ENCODE peak calls at places on chromosomes 11 and 22, in nine cellular contexts. S is CD8-positive, alpha-beta T cell; P is right cardiac atrium; H is esophagus squamous epithelium; K is GM23248; B is hepatocyte; X is ovary; G is CD8-positive, alpha-beta memory T cell; N is iPS DF 6.9. W is an unnamed sample. For H3K4me1, the result is how much of the 10 kb centered on the place peaks cover.

GRCh38 chr11:96219981-96220623 is 122.9 kb downstream of the MAML2 start:
- DNase-seq in P (peak), G (no peak), H (no peak), S (no peak), X (no peak), K (peak), N (no peak), B (no peak), W (no peak)

GRCh38 chr22:45648320-45649070 is 23.1 kb upstream of the ATXN10 start:
- DNase-seq in K (no peak), B (no peak), S (no peak), N (no peak), H (no peak), P (peak), G (no peak), X (no peak), W (no peak)

GRCh38 chr22:23061471-23062280 is 8.6 kb upstream of the GNAZ start:
- DNase-seq in G (no peak), H (no peak), X (peak), S (no peak), B (no peak), P (no peak), N (no peak), K (no peak), W (no peak)

GRCh38 chr11:66842501-66842895 is 743 bp upstream of the RCE1 start:
- DNase-seq in H (no peak), S (no peak), G (no peak), B (no peak), X (no peak), N (no peak), P (no peak), K (no peak), W (no peak)

GRCh38 chr22:48559647-48560388 is 1267.9 kb downstream of the BRD1 start:
- DNase-seq in H (no peak), K (no peak), G (no peak), N (no peak), X (no peak), B (no peak), P (peak), S (no peak), W (no peak)

GRCh38 chr11:15770798-15771414 is 585.4 kb downstream of the SOX6 start:
- DNase-seq in K (peak), H (no peak), X (peak), G (no peak), N (peak), S (peak), P (peak), B (peak), W (peak)

GRCh38 chr22:44676441-44677298 is 25.3 kb upstream of the PRR5 start:
- DNase-seq in P (peak), B (peak), H (no peak), X (no peak), G (no peak), S (no peak), N (no peak), K (peak), W (peak)

GRCh38 chr11:41039592-41039991 is 419.9 kb downstream of the LRRC4C start:
- DNase-seq in P (no peak), X (no peak), K (no peak), S (no peak), B (no peak), N (no peak), G (no peak), H (no peak), W (no peak)

GRCh38 chr11:75240381-75241035 is at the start of gene TPBGL:
- DNase-seq in K (peak), X (peak), B (peak), S (no peak), P (peak), G (no peak), H (no peak), N (no peak), W (no peak)

GRCh38 chr22:24001314-24001713 is 3.9 kb downstream of the GSTT4 start:
- DNase-seq in S (no peak), P (no peak), K (no peak), N (no peak), X (no peak), G (no peak), B (no peak), H (no peak), W (no peak)

GRCh38 chr11:30586251-30587144 is at the start of gene MPPED2:
- DNase-seq in H (no peak), G (no peak), N (no peak), S (no peak), X (peak), P (peak), K (peak), B (peak), W (peak)

GRCh38 chr22:23213031-23213555 is 32.8 kb downstream of the BCR start:
- DNase-seq in G (no peak), B (no peak), S (no peak), H (no peak), N (no peak), P (no peak), K (no peak), X (peak), W (no peak)

GRCh38 chr11:122181893-122182292 is 65.9 kb upstream of the BLID start:
- DNase-seq in S (no peak), P (no peak), N (no peak), X (no peak), B (no peak), K (peak), G (no peak), H (no peak), W (no peak)
- H3K4me1 ChIP-seq in S (under half), P (under half), N (under half), X (under half), B (under half), K (half or more), G (under half), H (under half), W (under half)

GRCh38 chr22:39943366-39943765 is 16.8 kb upstream of the TMA7B start:
- DNase-seq in N (no peak), P (no peak), S (no peak), K (no peak), B (no peak), H (no peak), X (no peak), G (no peak), W (no peak)

GRCh38 chr22:39940757-39941305 is 19.4 kb upstream of the TMA7B start:
- DNase-seq in P (no peak), N (no peak), B (no peak), X (no peak), S (no peak), K (no peak), G (no peak), H (no peak), W (no peak)

GRCh38 chr22:39941661-39942060 is 18.5 kb upstream of the TMA7B start:
- DNase-seq in G (no peak), S (no peak), K (no peak), N (no peak), H (no peak), X (no peak), P (no peak), B (no peak), W (no peak)

GRCh38 chr22:39943941-39944624 is 16.1 kb upstream of the TMA7B start:
- DNase-seq in X (no peak), H (no peak), N (no peak), K (no peak), B (no peak), P (no peak), G (no peak), S (no peak), W (no peak)

DNA sequence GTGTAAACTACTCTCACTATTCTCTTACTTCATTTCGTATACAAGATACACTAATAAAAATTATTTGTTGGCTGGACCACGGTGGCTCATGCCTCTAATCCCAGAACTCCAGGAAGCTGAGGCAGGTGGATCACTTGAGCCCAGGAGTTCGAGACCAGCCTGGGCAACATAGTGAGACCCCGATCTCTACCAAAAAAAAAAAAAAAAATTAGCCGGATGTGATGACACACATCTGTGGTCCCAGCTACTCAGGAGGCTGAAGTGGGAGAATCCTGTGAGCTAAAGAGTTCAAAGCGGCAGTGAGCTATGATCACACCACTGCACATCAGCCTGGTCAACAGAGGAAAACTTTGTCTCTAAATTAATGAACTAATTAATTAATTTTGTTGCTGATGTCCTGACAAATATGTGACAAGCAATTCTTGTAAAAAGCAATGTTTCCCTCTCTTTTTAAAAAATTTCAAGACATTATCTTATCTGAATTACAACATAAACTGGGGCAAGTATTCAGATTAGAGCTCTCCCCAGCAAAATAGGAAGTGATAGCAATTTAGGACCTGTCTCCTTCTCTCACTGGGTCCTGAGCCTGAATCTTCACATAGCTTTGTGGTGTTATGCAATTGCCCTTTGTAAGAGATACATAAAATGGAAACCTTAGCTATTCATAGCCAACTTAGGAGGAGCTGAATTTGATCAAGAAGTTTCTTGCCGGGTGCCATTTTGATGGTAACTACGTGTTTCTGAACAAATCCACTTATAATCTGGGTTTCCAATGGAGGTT is 17.6 kb upstream of the TMA7B start:
- DNase-seq in H (no peak), S (no peak), P (no peak), B (no peak), X (no peak), K (no peak), N (no peak), G (no peak), W (no peak)
- H3K4me1 ChIP-seq in H (under half), S (half or more), P (under half), B (under half), X (under half), K (under half), N (under half), G (half or more), W (under half)

GRCh38 chr11:73177380-73178091 is 35.4 kb upstream of the FCHSD2 start:
- DNase-seq in X (peak), N (no peak), H (no peak), S (no peak), B (no peak), K (peak), G (no peak), P (peak), W (no peak)
- H3K4me1 ChIP-seq in X (under half), N (under half), H (under half), S (under half), B (under half), K (under half), G (under half), P (under half), W (under half)

GRCh38 chr11:7905549-7905948 is 25.5 kb downstream of the OR10A6 start:
- DNase-seq in N (no peak), G (no peak), X (no peak), P (no peak), S (no peak), B (no peak), H (no peak), K (peak), W (no peak)
- H3K4me1 ChIP-seq in N (under half), G (under half), X (under half), P (under half), S (under half), B (under half), H (under half), K (half or more), W (under half)

GRCh38 chr22:37561209-37562048 is 1.1 kb downstream of the CDC42EP1 start:
- DNase-seq in G (peak), S (peak), B (peak), P (peak), N (no peak), K (peak), X (peak), H (peak), W (peak)

GRCh38 chr22:37562049-37562784 is 1.9 kb downstream of the CDC42EP1 start:
- DNase-seq in N (no peak), H (no peak), G (no peak), S (no peak), B (no peak), P (no peak), K (no peak), X (no peak), W (no peak)

GRCh38 chr22:37559521-37559900 is 769 bp upstream of the CDC42EP1 start:
- DNase-seq in X (peak), H (no peak), G (no peak), P (no peak), B (no peak), N (no peak), S (no peak), K (no peak), W (no peak)

GRCh38 chr22:37559901-37560681 is at the start of gene CDC42EP1:
- DNase-seq in X (peak), N (no peak), G (no peak), S (no peak), K (peak), B (peak), P (peak), H (no peak), W (peak)

DNA sequence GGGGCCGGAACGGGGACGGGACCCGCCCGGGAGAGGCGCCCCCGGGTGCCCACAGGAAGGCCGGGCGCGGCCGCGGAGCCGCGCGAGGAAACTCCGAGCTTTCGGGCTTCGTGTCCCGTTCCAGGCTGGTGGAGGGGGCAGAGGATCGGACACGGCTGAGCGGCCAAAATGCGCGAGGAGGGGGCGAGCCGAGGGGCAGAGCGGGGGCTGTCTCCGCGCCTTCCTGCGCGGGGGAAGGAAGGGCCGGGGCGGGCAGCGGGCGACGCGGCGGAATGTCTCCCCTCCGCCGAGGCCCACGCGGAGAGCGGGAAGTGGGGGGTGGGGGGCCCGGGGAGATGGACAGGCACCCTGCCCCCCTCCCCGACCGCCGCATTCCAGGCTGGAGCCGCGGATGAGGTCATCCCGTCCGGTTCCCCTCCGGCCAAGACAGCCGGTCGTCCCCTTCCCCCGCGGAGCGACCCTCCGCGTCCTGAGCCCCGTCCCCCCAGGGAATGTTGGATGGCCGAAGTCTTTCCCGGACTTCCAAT is 465 bp downstream of the CDC42EP1 start:
- DNase-seq in S (no peak), N (no peak), X (peak), B (peak), H (no peak), G (no peak), K (peak), P (peak), W (peak)
- H3K4me1 ChIP-seq in S (under half), N (under half), X (under half), B (under half), H (half or more), G (under half), K (under half), P (under half), W (half or more)

DNA sequence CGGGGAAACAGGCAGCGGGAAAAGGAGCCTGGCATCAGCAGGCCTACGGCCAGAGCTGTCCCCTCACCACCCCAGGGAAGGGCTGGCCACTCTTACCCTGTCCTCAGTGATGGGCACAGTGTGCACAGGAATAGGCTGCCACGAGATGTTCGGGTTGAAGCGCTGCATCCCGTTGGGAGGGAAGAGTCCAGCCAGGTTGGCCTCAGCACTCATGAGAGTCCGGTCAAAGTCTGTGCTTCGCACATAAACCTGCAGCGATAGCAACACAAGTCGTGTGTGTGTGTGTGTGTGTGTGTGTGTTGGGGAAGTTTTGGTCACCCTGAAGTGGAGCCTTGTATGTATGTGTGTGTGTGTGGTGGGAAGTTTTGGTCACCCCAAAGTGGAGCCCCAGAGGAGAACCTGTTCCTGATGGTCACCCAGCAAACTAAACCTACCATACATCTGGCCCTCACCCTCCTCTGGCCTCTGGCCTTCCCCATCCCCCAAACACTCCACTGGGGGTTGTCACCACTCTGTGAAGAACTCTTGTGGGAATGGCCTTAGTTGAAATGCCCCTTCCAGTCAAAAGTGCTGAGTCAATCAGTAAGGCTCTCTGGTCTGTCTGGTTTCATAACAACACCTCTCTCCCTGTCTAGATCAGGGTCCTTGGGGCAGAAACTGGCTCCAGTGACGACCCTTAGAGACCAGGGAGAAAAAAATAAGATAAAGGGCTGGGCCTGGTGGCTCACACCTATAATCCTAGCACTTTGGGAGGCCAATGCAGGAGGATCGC is 2.8 kb downstream of the ACP2 start:
- DNase-seq in N (no peak), G (no peak), B (no peak), S (no peak), X (no peak), K (no peak), H (no peak), P (no peak), W (no peak)
- H3K4me1 ChIP-seq in N (under half), G (under half), B (under half), S (under half), X (under half), K (under half), H (half or more), P (under half), W (under half)

DNA sequence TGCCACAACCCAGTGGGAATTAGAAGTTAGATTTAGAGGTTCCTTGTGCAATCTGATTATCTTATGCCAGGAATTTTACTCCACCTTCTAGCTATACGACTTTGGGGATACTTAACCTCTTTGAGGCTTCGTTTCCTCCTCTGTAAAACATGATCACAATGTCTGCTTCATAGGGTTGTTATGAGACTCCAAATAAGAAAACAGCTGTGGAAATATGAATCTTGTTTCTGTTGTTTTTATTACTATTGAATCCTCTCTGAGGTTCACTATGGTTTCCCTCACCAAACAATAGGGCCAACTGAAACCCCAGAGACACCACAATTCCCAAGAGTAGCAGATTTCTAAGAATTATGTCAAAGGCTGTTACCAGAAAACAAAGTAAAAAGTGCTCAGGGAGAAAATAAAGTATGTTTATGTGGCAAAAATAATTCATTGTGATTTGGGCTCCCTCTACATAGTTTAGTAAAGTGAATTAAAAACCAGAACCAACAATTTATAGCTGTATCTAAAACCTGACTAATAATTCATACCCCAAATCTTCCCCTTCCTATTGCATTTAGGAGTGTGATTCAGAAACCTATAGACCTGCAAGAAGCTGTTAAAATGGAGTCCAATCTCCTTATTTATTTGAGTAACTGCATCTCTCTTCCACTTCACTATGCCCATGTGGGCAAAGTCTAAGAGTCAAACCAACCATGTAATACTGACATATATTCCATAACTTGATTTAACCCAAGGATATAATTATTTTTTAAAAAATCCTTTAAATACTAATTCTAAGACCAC is 38.4 kb downstream of the AMBRA1 start:
- DNase-seq in P (no peak), S (no peak), H (no peak), B (no peak), N (no peak), K (peak), G (no peak), X (no peak), W (no peak)
- H3K4me1 ChIP-seq in P (under half), S (under half), H (half or more), B (under half), N (under half), K (under half), G (under half), X (under half), W (under half)

GRCh38 chr11:44701276-44701675 is 25.5 kb upstream of the TSPAN18 start:
- DNase-seq in S (no peak), N (no peak), G (no peak), K (no peak), P (no peak), B (no peak), H (no peak), X (no peak), W (no peak)
- H3K4me1 ChIP-seq in S (under half), N (under half), G (under half), K (under half), P (under half), B (under half), H (under half), X (under half), W (under half)

DNA sequence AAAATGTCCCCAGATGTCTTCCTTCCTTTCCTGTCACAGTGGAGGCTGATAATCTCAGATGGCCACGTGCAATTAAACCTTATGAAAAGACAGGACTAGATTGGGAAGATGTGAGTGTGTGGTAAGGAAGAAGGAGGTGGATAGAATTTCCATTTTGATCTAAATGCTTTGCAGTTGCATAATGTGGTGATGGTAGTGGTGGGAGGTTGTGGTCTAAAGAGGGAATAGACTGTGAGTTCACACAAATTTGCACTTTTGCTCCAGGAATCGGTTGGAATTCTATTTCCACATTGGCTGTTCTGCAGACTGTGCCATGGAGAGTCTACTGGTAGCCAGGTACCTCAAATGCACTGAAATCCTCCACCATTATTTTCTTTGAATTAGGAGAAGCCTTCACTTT is 93.3 kb downstream of the ZBTB16 start:
- DNase-seq in P (no peak), X (no peak), G (no peak), B (no peak), H (no peak), K (no peak), S (no peak), N (no peak), W (no peak)
- H3K4me1 ChIP-seq in P (half or more), X (under half), G (under half), B (under half), H (half or more), K (under half), S (under half), N (under half), W (half or more)

GRCh38 chr22:19108807-19109197 is 13.4 kb downstream of the DGCR2 start:
- DNase-seq in H (no peak), G (no peak), X (no peak), P (no peak), K (no peak), B (no peak), N (no peak), S (no peak), W (no peak)
- H3K4me1 ChIP-seq in H (half or more), G (half or more), X (under half), P (under half), K (under half), B (under half), N (under half), S (half or more), W (half or more)